ENCODE peak calls at places on chromosomes 12 and 14, in five cellular contexts. One of them, this sample, is unnamed.
A peak's percentile ranks its signal among the peaks of the same experiment; 100 is the strongest.

GRCh38 chr12:72274926-72275325 is 2.8 kb downstream of the TRHDE start:
- DNase-seq in K562: no peak
- DNase-seq in GM12878: no peak
- DNase-seq in HepG2: peak; percentile 6
- DNase-seq in H1: no peak
- DNase-seq in this sample: no peak

GRCh38 chr14:95679995-95680735 is 6.1 kb upstream of the TCL1B start:
- DNase-seq in K562: no peak
- DNase-seq in GM12878: no peak
- DNase-seq in HepG2: peak; percentile 21
- DNase-seq in H1: no peak
- DNase-seq in this sample: no peak

GRCh38 chr12:74111688-74112360 is 425.8 kb upstream of the ATXN7L3B start:
- DNase-seq in K562: peak; percentile 7
- DNase-seq in GM12878: no peak
- DNase-seq in HepG2: peak; percentile 13
- DNase-seq in H1: peak; percentile 36
- DNase-seq in this sample: peak; percentile 72

GRCh38 chr12:124381454-124382207 is 86.7 kb downstream of the RFLNA start:
- DNase-seq in K562: no peak
- DNase-seq in GM12878: no peak
- DNase-seq in HepG2: no peak
- DNase-seq in H1: no peak
- DNase-seq in this sample: no peak

GRCh38 chr14:74955229-74955999 is at the start of gene PGF:
- DNase-seq in K562: peak; percentile 69
- DNase-seq in GM12878: no peak
- DNase-seq in HepG2: no peak
- DNase-seq in H1: no peak
- DNase-seq in this sample: peak; percentile 80

GRCh38 chr14:31286456-31287293 is 79.1 kb upstream of the HECTD1 start:
- DNase-seq in K562: no peak
- DNase-seq in GM12878: no peak
- DNase-seq in HepG2: peak; percentile 83
- DNase-seq in H1: peak; percentile 49
- DNase-seq in this sample: peak; percentile 68

GRCh38 chr12:30908389-30909087 is 18.0 kb upstream of the TSPAN11 start:
- DNase-seq in K562: no peak
- DNase-seq in GM12878: no peak
- DNase-seq in HepG2: peak; percentile 56
- DNase-seq in H1: no peak
- DNase-seq in this sample: no peak

GRCh38 chr12:111749391-111749790 is 17.3 kb upstream of the ALDH2 start:
- DNase-seq in K562: no peak
- DNase-seq in GM12878: no peak
- DNase-seq in HepG2: no peak
- DNase-seq in H1: no peak
- DNase-seq in this sample: no peak

GRCh38 chr12:103852498-103852992 is 11.5 kb upstream of the NT5DC3 start:
- DNase-seq in K562: no peak
- DNase-seq in GM12878: no peak
- DNase-seq in HepG2: peak; percentile 75
- DNase-seq in H1: no peak
- DNase-seq in this sample: no peak

GRCh38 chr14:104353921-104354701 is 215.7 kb downstream of the KIF26A start:
- DNase-seq in K562: no peak
- DNase-seq in GM12878: no peak
- DNase-seq in HepG2: no peak
- DNase-seq in H1: no peak
- DNase-seq in this sample: no peak

GRCh38 chr12:11745112-11745511 is 95.6 kb downstream of the ETV6 start:
- DNase-seq in K562: no peak
- DNase-seq in GM12878: no peak
- DNase-seq in HepG2: no peak
- DNase-seq in H1: no peak
- DNase-seq in this sample: no peak

GRCh38 chr12:80241576-80242273 is 142.4 kb downstream of the OTOGL start:
- DNase-seq in K562: no peak
- DNase-seq in GM12878: no peak
- DNase-seq in HepG2: no peak
- DNase-seq in H1: no peak
- DNase-seq in this sample: no peak

GRCh38 chr12:67720383-67720856 is 71.9 kb downstream of the DYRK2 start:
- DNase-seq in K562: no peak
- DNase-seq in GM12878: no peak
- DNase-seq in HepG2: no peak
- DNase-seq in H1: no peak
- DNase-seq in this sample: no peak

GRCh38 chr14:92651793-92652382 is 96.5 kb downstream of the LGMN start:
- DNase-seq in K562: no peak
- DNase-seq in GM12878: no peak
- DNase-seq in HepG2: no peak
- DNase-seq in H1: no peak
- DNase-seq in this sample: no peak

GRCh38 chr14:69027242-69027913 is 48.3 kb upstream of the ACTN1 start:
- DNase-seq in K562: no peak
- DNase-seq in GM12878: no peak
- DNase-seq in HepG2: no peak
- DNase-seq in H1: no peak
- DNase-seq in this sample: no peak

GRCh38 chr14:28375295-28375694 is 391.3 kb upstream of the FOXG1 start:
- DNase-seq in K562: no peak
- DNase-seq in GM12878: no peak
- DNase-seq in HepG2: no peak
- DNase-seq in H1: peak; percentile 25
- DNase-seq in this sample: peak; percentile 51

GRCh38 chr12:102955926-102956737 is 1.3 kb upstream of the ASCL1 start:
- DNase-seq in K562: no peak
- DNase-seq in GM12878: no peak
- DNase-seq in HepG2: no peak
- DNase-seq in H1: no peak
- DNase-seq in this sample: peak; percentile 38

GRCh38 chr12:121107681-121108080 is 25.0 kb upstream of the P2RX7 start:
- DNase-seq in K562: no peak
- DNase-seq in GM12878: no peak
- DNase-seq in HepG2: no peak
- DNase-seq in H1: no peak
- DNase-seq in this sample: no peak

GRCh38 chr12:79326225-79326624 is 364.5 kb downstream of the PAWR start:
- DNase-seq in K562: no peak
- DNase-seq in GM12878: no peak
- DNase-seq in HepG2: no peak
- DNase-seq in H1: no peak
- DNase-seq in this sample: no peak

GRCh38 chr12:127588224-127588623 is 678.7 kb upstream of the TMEM132C start:
- DNase-seq in K562: no peak
- DNase-seq in GM12878: no peak
- DNase-seq in HepG2: no peak
- DNase-seq in H1: no peak
- DNase-seq in this sample: no peak

GRCh38 chr14:74671789-74672188 is 41.1 kb downstream of the AREL1 start:
- DNase-seq in K562: no peak
- DNase-seq in GM12878: no peak
- DNase-seq in HepG2: no peak
- DNase-seq in H1: no peak
- DNase-seq in this sample: no peak

GRCh38 chr12:25775968-25776367 is 182.5 kb upstream of the RASSF8 start:
- DNase-seq in K562: no peak
- DNase-seq in GM12878: no peak
- DNase-seq in HepG2: no peak
- DNase-seq in H1: no peak
- DNase-seq in this sample: no peak

GRCh38 chr12:104581000-104581570 is 124.3 kb downstream of the CHST11 start:
- DNase-seq in K562: no peak
- DNase-seq in GM12878: no peak
- DNase-seq in HepG2: no peak
- DNase-seq in H1: no peak
- DNase-seq in this sample: no peak

GRCh38 chr14:41922014-41922413 is 315.3 kb downstream of the LRFN5 start:
- DNase-seq in K562: no peak
- DNase-seq in GM12878: no peak
- DNase-seq in HepG2: no peak
- DNase-seq in H1: no peak
- DNase-seq in this sample: no peak

GRCh38 chr12:45050751-45051489 is at the start of gene DBX2:
- DNase-seq in K562: no peak
- DNase-seq in GM12878: no peak
- DNase-seq in HepG2: no peak
- DNase-seq in H1: no peak
- DNase-seq in this sample: peak; percentile 23

GRCh38 chr12:6584293-6584692 is 16.2 kb upstream of the NOP2 start:
- DNase-seq in K562: no peak
- DNase-seq in GM12878: no peak
- DNase-seq in HepG2: no peak
- DNase-seq in H1: no peak
- DNase-seq in this sample: no peak

GRCh38 chr14:32939254-32940065 is 781 bp downstream of the NPAS3 start:
- DNase-seq in K562: no peak
- DNase-seq in GM12878: no peak
- DNase-seq in HepG2: no peak
- DNase-seq in H1: no peak
- DNase-seq in this sample: peak; percentile 77

GRCh38 chr12:121921106-121921505 is 2.7 kb downstream of the CFAP251 start:
- DNase-seq in K562: no peak
- DNase-seq in GM12878: no peak
- DNase-seq in HepG2: no peak
- DNase-seq in H1: no peak
- DNase-seq in this sample: no peak

GRCh38 chr12:95637471-95638155 is 86.3 kb upstream of the USP44 start:
- DNase-seq in K562: no peak
- DNase-seq in GM12878: no peak
- DNase-seq in HepG2: no peak
- DNase-seq in H1: no peak
- DNase-seq in this sample: no peak

DNA sequence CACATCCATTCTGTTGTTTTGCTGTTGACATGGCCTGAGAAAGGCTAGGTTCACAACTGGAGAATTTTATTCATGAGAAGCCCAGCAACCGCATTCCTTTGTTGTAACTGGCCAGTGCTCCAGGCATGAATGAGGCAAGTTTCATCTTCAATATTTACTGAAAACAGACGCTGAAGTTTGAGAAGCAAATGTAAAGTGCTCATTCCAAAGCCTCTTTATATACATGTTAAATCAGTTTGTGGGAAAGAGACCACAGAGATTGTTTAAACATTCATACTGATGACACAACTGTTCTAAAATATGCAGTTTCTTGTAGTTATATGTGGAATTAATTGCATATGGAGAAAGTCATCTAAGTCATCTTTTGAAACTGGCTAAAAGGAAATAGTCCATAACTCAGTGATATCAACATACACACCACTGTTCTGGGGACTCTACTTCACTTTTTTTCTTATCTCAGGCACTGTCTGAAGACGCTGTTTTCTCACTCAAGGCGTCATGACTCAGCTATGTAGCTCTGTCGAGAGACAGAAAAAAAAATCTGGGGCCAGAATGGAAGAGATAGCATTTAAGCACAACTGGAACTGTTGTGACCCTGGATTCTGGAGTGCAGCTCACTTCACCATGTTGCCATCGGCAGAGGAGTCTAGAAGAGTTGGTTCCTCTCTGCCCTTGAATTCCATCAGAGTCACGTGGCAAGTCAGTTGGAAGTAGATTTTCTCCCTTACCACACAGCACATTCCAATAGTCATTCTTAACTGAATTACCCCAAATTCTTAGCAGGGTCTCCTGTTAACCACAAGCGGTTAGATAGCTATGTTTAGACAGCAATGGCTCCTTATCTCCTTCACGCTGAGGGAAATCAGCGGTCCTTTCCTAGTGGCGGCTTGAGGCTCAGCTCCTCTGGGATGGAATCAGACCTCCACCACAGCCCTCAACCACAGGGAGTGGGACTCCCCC is 258.4 kb upstream of the HMGA2 start:
- DNase-seq in K562: peak; percentile 39
- DNase-seq in GM12878: no peak
- DNase-seq in HepG2: no peak
- DNase-seq in H1: no peak
- DNase-seq in this sample: no peak
- TF ChIP-seq ATF3 in K562: peak; percentile 26
- TF ChIP-seq ATF3 in GM12878: no peak
- TF ChIP-seq ATF3 in HepG2: no peak
- TF ChIP-seq ATF3 in H1: no peak
- TF ChIP-seq ATF3 in this sample: no peak

DNA sequence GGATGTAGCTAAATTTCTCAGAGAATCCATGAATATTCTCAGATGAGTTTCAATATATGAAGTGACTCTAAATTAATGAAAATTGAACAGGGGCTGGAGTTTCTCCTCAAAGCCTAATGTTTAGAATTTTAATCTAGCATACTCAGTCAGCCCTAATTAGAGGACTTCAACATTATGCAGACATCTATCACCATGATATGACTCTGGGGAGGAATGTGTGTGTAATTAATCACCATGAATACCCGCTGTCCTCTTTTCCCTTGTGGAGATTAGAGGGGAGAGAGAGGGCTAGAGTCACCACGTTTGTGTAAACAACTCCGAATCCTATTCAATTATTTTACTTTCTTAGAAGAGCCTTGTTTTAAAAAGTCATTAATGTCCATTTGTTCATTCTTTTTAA is 698.6 kb upstream of the MDGA2 start:
- DNase-seq in K562: no peak
- DNase-seq in GM12878: no peak
- DNase-seq in HepG2: no peak
- DNase-seq in H1: no peak
- DNase-seq in this sample: no peak
- TF ChIP-seq CREB1 in K562: no peak
- TF ChIP-seq CREB1 in GM12878: no peak
- TF ChIP-seq CREB1 in HepG2: no peak
- TF ChIP-seq CREB1 in H1: no peak
- TF ChIP-seq CREB1 in this sample: no peak

GRCh38 chr14:100466111-100466856 is 120.9 kb downstream of the BEGAIN start:
- DNase-seq in K562: no peak
- DNase-seq in GM12878: no peak
- DNase-seq in HepG2: no peak
- DNase-seq in H1: no peak
- DNase-seq in this sample: peak; percentile 61
- TF ChIP-seq ATF3 in K562: no peak
- TF ChIP-seq ATF3 in GM12878: no peak
- TF ChIP-seq ATF3 in HepG2: no peak
- TF ChIP-seq ATF3 in H1: no peak
- TF ChIP-seq ATF3 in this sample: no peak

GRCh38 chr14:52067873-52068740 is 752 bp downstream of the NID2 start:
- DNase-seq in K562: no peak
- DNase-seq in GM12878: no peak
- DNase-seq in HepG2: no peak
- DNase-seq in H1: no peak
- DNase-seq in this sample: peak; percentile 47

GRCh38 chr14:52063107-52063506 is 5.8 kb downstream of the NID2 start:
- DNase-seq in K562: no peak
- DNase-seq in GM12878: no peak
- DNase-seq in HepG2: no peak
- DNase-seq in H1: no peak
- DNase-seq in this sample: no peak

GRCh38 chr14:52061890-52062289 is 7.0 kb downstream of the NID2 start:
- DNase-seq in K562: no peak
- DNase-seq in GM12878: no peak
- DNase-seq in HepG2: no peak
- DNase-seq in H1: no peak
- DNase-seq in this sample: no peak

GRCh38 chr14:52061380-52061779 is 7.5 kb downstream of the NID2 start:
- DNase-seq in K562: no peak
- DNase-seq in GM12878: no peak
- DNase-seq in HepG2: no peak
- DNase-seq in H1: no peak
- DNase-seq in this sample: no peak

GRCh38 chr14:52064174-52064573 is 4.7 kb downstream of the NID2 start:
- DNase-seq in K562: no peak
- DNase-seq in GM12878: no peak
- DNase-seq in HepG2: no peak
- DNase-seq in H1: no peak
- DNase-seq in this sample: no peak
- TF ChIP-seq CREB1 in K562: no peak
- TF ChIP-seq CREB1 in GM12878: no peak
- TF ChIP-seq CREB1 in HepG2: no peak
- TF ChIP-seq CREB1 in H1: no peak
- TF ChIP-seq CREB1 in this sample: no peak